ENCODE peak calls at places on chromosome 4, in nine cellular contexts. One of them, this sample, is unnamed.

GRCh38 chr4:152246659-152247058 is 289.2 kb downstream of the FBXW7 start:
- DNase-seq in EL: no peak
- DNase-seq in activated B cell treated with CpG ODN at 0.5 μM for 24 hours: no peak
- DNase-seq in hepatocyte: no peak
- DNase-seq in stimulated activated CD8-positive, alpha-beta memory T cell treated with anti-CD3 and anti-CD28 coated beads, Interleukin-4, amount 100 ng/mL, for 4 hours: no peak
- DNase-seq in NCI-H2081: no peak
- DNase-seq in head of caudate nucleus: no peak
- DNase-seq in ACHN: no peak
- DNase-seq in lung: no peak
- DNase-seq in this sample: no peak

GRCh38 chr4:151291485-151291884 is 14.5 kb downstream of the PRSS48 start:
- DNase-seq in hepatocyte: no peak
- DNase-seq in ACHN: no peak
- DNase-seq in activated B cell treated with CpG ODN at 0.5 μM for 24 hours: no peak
- DNase-seq in EL: peak; percentile 41
- DNase-seq in NCI-H2081: no peak
- DNase-seq in head of caudate nucleus: no peak
- DNase-seq in stimulated activated CD8-positive, alpha-beta memory T cell treated with anti-CD3 and anti-CD28 coated beads, Interleukin-4, amount 100 ng/mL, for 4 hours: no peak
- DNase-seq in lung: no peak
- DNase-seq in this sample: no peak

GRCh38 chr4:41746440-41747229 is 1.9 kb downstream of the PHOX2B start:
- DNase-seq in ACHN: no peak
- DNase-seq in lung: no peak
- DNase-seq in NCI-H2081: no peak
- DNase-seq in EL: no peak
- DNase-seq in hepatocyte: no peak
- DNase-seq in activated B cell treated with CpG ODN at 0.5 μM for 24 hours: no peak
- DNase-seq in stimulated activated CD8-positive, alpha-beta memory T cell treated with anti-CD3 and anti-CD28 coated beads, Interleukin-4, amount 100 ng/mL, for 4 hours: no peak
- DNase-seq in head of caudate nucleus: no peak
- DNase-seq in this sample: no peak

GRCh38 chr4:142274137-142274536 is 572.0 kb downstream of the INPP4B start:
- DNase-seq in stimulated activated CD8-positive, alpha-beta memory T cell treated with anti-CD3 and anti-CD28 coated beads, Interleukin-4, amount 100 ng/mL, for 4 hours: no peak
- DNase-seq in EL: peak; percentile 65
- DNase-seq in NCI-H2081: no peak
- DNase-seq in ACHN: peak; percentile 30
- DNase-seq in hepatocyte: no peak
- DNase-seq in lung: no peak
- DNase-seq in head of caudate nucleus: no peak
- DNase-seq in activated B cell treated with CpG ODN at 0.5 μM for 24 hours: no peak
- DNase-seq in this sample: peak; percentile 51

GRCh38 chr4:6885953-6886557 is 23.6 kb upstream of the TBC1D14 start:
- DNase-seq in stimulated activated CD8-positive, alpha-beta memory T cell treated with anti-CD3 and anti-CD28 coated beads, Interleukin-4, amount 100 ng/mL, for 4 hours: no peak
- DNase-seq in hepatocyte: no peak
- DNase-seq in activated B cell treated with CpG ODN at 0.5 μM for 24 hours: no peak
- DNase-seq in head of caudate nucleus: peak; percentile 67
- DNase-seq in NCI-H2081: peak; percentile 69
- DNase-seq in lung: peak; percentile 57
- DNase-seq in ACHN: peak; percentile 54
- DNase-seq in EL: peak; percentile 53
- DNase-seq in this sample: peak; percentile 49

GRCh38 chr4:175998782-175999181 is 66.9 kb upstream of the WDR17 start:
- DNase-seq in hepatocyte: no peak
- DNase-seq in ACHN: peak; percentile 39
- DNase-seq in NCI-H2081: no peak
- DNase-seq in stimulated activated CD8-positive, alpha-beta memory T cell treated with anti-CD3 and anti-CD28 coated beads, Interleukin-4, amount 100 ng/mL, for 4 hours: no peak
- DNase-seq in head of caudate nucleus: no peak
- DNase-seq in lung: no peak
- DNase-seq in activated B cell treated with CpG ODN at 0.5 μM for 24 hours: no peak
- DNase-seq in EL: no peak
- DNase-seq in this sample: no peak

GRCh38 chr4:6987566-6987920 is 55.6 kb upstream of the TADA2B start:
- DNase-seq in stimulated activated CD8-positive, alpha-beta memory T cell treated with anti-CD3 and anti-CD28 coated beads, Interleukin-4, amount 100 ng/mL, for 4 hours: no peak
- DNase-seq in hepatocyte: peak; percentile 49
- DNase-seq in ACHN: no peak
- DNase-seq in EL: peak; percentile 35
- DNase-seq in head of caudate nucleus: no peak
- DNase-seq in lung: no peak
- DNase-seq in activated B cell treated with CpG ODN at 0.5 μM for 24 hours: no peak
- DNase-seq in NCI-H2081: no peak
- DNase-seq in this sample: peak; percentile 88

GRCh38 chr4:21134994-21135393 is 434.7 kb downstream of the PACRGL start:
- DNase-seq in lung: no peak
- DNase-seq in hepatocyte: peak; percentile 42
- DNase-seq in EL: peak; percentile 31
- DNase-seq in activated B cell treated with CpG ODN at 0.5 μM for 24 hours: no peak
- DNase-seq in head of caudate nucleus: no peak
- DNase-seq in NCI-H2081: peak; percentile 57
- DNase-seq in stimulated activated CD8-positive, alpha-beta memory T cell treated with anti-CD3 and anti-CD28 coated beads, Interleukin-4, amount 100 ng/mL, for 4 hours: no peak
- DNase-seq in ACHN: peak; percentile 39
- DNase-seq in this sample: no peak

GRCh38 chr4:52833941-52834525 is 28.1 kb upstream of the RASL11B start:
- DNase-seq in stimulated activated CD8-positive, alpha-beta memory T cell treated with anti-CD3 and anti-CD28 coated beads, Interleukin-4, amount 100 ng/mL, for 4 hours: no peak
- DNase-seq in ACHN: no peak
- DNase-seq in NCI-H2081: no peak
- DNase-seq in activated B cell treated with CpG ODN at 0.5 μM for 24 hours: no peak
- DNase-seq in head of caudate nucleus: no peak
- DNase-seq in hepatocyte: no peak
- DNase-seq in lung: no peak
- DNase-seq in EL: no peak
- DNase-seq in this sample: peak; percentile 78

GRCh38 chr4:13701937-13702446 is 74.5 kb upstream of the BOD1L1 start:
- DNase-seq in NCI-H2081: no peak
- DNase-seq in stimulated activated CD8-positive, alpha-beta memory T cell treated with anti-CD3 and anti-CD28 coated beads, Interleukin-4, amount 100 ng/mL, for 4 hours: no peak
- DNase-seq in head of caudate nucleus: no peak
- DNase-seq in hepatocyte: peak; percentile 13
- DNase-seq in EL: peak; percentile 89
- DNase-seq in activated B cell treated with CpG ODN at 0.5 μM for 24 hours: no peak
- DNase-seq in ACHN: peak; percentile 33
- DNase-seq in lung: no peak
- DNase-seq in this sample: peak; percentile 4

GRCh38 chr4:119113033-119113655 is 22.5 kb upstream of the MYOZ2 start:
- DNase-seq in lung: no peak
- DNase-seq in EL: peak; percentile 88
- DNase-seq in head of caudate nucleus: no peak
- DNase-seq in activated B cell treated with CpG ODN at 0.5 μM for 24 hours: no peak
- DNase-seq in hepatocyte: peak; percentile 49
- DNase-seq in stimulated activated CD8-positive, alpha-beta memory T cell treated with anti-CD3 and anti-CD28 coated beads, Interleukin-4, amount 100 ng/mL, for 4 hours: no peak
- DNase-seq in NCI-H2081: no peak
- DNase-seq in ACHN: peak; percentile 68
- DNase-seq in this sample: no peak

GRCh38 chr4:94957030-94957429 is 199.3 kb downstream of the BMPR1B start:
- DNase-seq in head of caudate nucleus: no peak
- DNase-seq in stimulated activated CD8-positive, alpha-beta memory T cell treated with anti-CD3 and anti-CD28 coated beads, Interleukin-4, amount 100 ng/mL, for 4 hours: no peak
- DNase-seq in NCI-H2081: no peak
- DNase-seq in lung: no peak
- DNase-seq in EL: no peak
- DNase-seq in activated B cell treated with CpG ODN at 0.5 μM for 24 hours: no peak
- DNase-seq in ACHN: no peak
- DNase-seq in hepatocyte: no peak
- DNase-seq in this sample: no peak

GRCh38 chr4:103158760-103159159 is 39.4 kb downstream of the CENPE start:
- DNase-seq in activated B cell treated with CpG ODN at 0.5 μM for 24 hours: no peak
- DNase-seq in NCI-H2081: no peak
- DNase-seq in head of caudate nucleus: no peak
- DNase-seq in lung: no peak
- DNase-seq in EL: no peak
- DNase-seq in stimulated activated CD8-positive, alpha-beta memory T cell treated with anti-CD3 and anti-CD28 coated beads, Interleukin-4, amount 100 ng/mL, for 4 hours: no peak
- DNase-seq in hepatocyte: no peak
- DNase-seq in ACHN: no peak
- DNase-seq in this sample: no peak

GRCh38 chr4:151485541-151486131 is 76.7 kb downstream of the FHIP1A start:
- DNase-seq in lung: no peak
- DNase-seq in head of caudate nucleus: no peak
- DNase-seq in activated B cell treated with CpG ODN at 0.5 μM for 24 hours: no peak
- DNase-seq in EL: peak; percentile 28
- DNase-seq in hepatocyte: no peak
- DNase-seq in stimulated activated CD8-positive, alpha-beta memory T cell treated with anti-CD3 and anti-CD28 coated beads, Interleukin-4, amount 100 ng/mL, for 4 hours: no peak
- DNase-seq in ACHN: peak; percentile 87
- DNase-seq in NCI-H2081: no peak
- DNase-seq in this sample: no peak

GRCh38 chr4:104896623-104897296 is 249.9 kb upstream of the TET2 start:
- DNase-seq in EL: no peak
- DNase-seq in lung: no peak
- DNase-seq in activated B cell treated with CpG ODN at 0.5 μM for 24 hours: no peak
- DNase-seq in stimulated activated CD8-positive, alpha-beta memory T cell treated with anti-CD3 and anti-CD28 coated beads, Interleukin-4, amount 100 ng/mL, for 4 hours: no peak
- DNase-seq in ACHN: no peak
- DNase-seq in head of caudate nucleus: no peak
- DNase-seq in NCI-H2081: no peak
- DNase-seq in hepatocyte: no peak
- DNase-seq in this sample: no peak

This sample was measured in trophoblast cell.